ENCODE peak calls at places on chromosomes 7 and 10, in four cellular contexts. B is stimulated activated CD8-positive, alpha-beta memory T cell treated with anti-CD3 and anti-CD28 coated beads, Interleukin-15, amount 100 ng/mL, for 24 hours; C is heart left ventricle; L is T-helper 17 cell. M is an unnamed sample.

GRCh38 chr7:37999673-38000072 is 79.2 kb downstream of the EPDR1 start:
- DNase-seq in B (no peak), C (no peak), L (no peak), M (no peak)

GRCh38 chr10:4470231-4470840 is 355.7 kb upstream of the AKR1E2 start:
- DNase-seq in B (no peak), C (no peak), L (no peak), M (no peak)

GRCh38 chr7:128160296-128160695 is 80.8 kb upstream of the LEP start:
- DNase-seq in B (no peak), C (no peak), L (no peak), M (no peak)

GRCh38 chr7:116697761-116698160 is 25.8 kb downstream of the MET start:
- DNase-seq in B (no peak), C (no peak), L (no peak), M (no peak)

GRCh38 chr10:4006848-4007247 is 221.8 kb upstream of the KLF6 start:
- DNase-seq in B (no peak), C (no peak), L (no peak), M (no peak)

GRCh38 chr10:78045237-78045636 is 11.6 kb downstream of the RPS24 start:
- DNase-seq in B (no peak), C (no peak), L (no peak), M (no peak)

GRCh38 chr7:129375221-129375938 is 58.9 kb upstream of the STRIP2 start:
- DNase-seq in B (no peak), C (no peak), L (no peak), M (no peak)

GRCh38 chr10:58932821-58933314 is 243.6 kb upstream of the PHYHIPL start:
- DNase-seq in B (no peak), C (no peak), L (no peak), M (no peak)

GRCh38 chr7:108193593-108194498 is 63.7 kb upstream of the LAMB4 start:
- DNase-seq in B (no peak), C (no peak), L (no peak), M (no peak)

GRCh38 chr7:56106108-56107073 is at the start of gene CHCHD2:
- DNase-seq in B (peak), C (peak), L (peak), M (peak)

M was measured in omental fat pad.